ENCODE peak calls at places on chromosomes 5 and 9, in eight cellular contexts. K, I, X, V, C, E, M and L are unnamed samples.

GRCh38 chr5:29016067-29016466 is 1977.7 kb upstream of the CDH9 start:
- DNase-seq in K (no peak), I (no peak), X (no peak), V (no peak), C (peak), E (no peak), M (no peak), L (no peak)

GRCh38 chr5:151151263-151151660 is 6.3 kb downstream of the ANXA6 start:
- DNase-seq in K (no peak), I (no peak), X (no peak), V (no peak), C (no peak), E (no peak), M (no peak), L (no peak)

GRCh38 chr5:98771389-98772109 is 1.9 kb upstream of the RGMB start:
- DNase-seq in K (peak), I (peak), X (peak), V (peak), C (peak), E (peak), M (no peak), L (peak)

GRCh38 chr9:122374885-122375420 is 4.1 kb downstream of the PTGS1 start:
- DNase-seq in K (peak), I (no peak), X (no peak), V (no peak), C (peak), E (peak), M (no peak), L (no peak)

GRCh38 chr9:14068690-14069089 is 245.3 kb downstream of the NFIB start:
- DNase-seq in K (no peak), I (no peak), X (no peak), V (no peak), C (no peak), E (no peak), M (no peak), L (no peak)

GRCh38 chr5:84088996-84089395 is 295.7 kb downstream of the EDIL3 start:
- DNase-seq in K (peak), I (peak), X (no peak), V (no peak), C (no peak), E (peak), M (no peak), L (peak)

GRCh38 chr5:160245506-160246100 is 16.3 kb downstream of the FABP6 start:
- DNase-seq in K (no peak), I (no peak), X (no peak), V (no peak), C (no peak), E (no peak), M (no peak), L (no peak)

GRCh38 chr5:135356522-135357318 is 42.3 kb downstream of the MACROH2A1 start:
- DNase-seq in K (no peak), I (no peak), X (peak), V (no peak), C (peak), E (peak), M (no peak), L (no peak)

GRCh38 chr9:124491049-124491975 is 15.9 kb downstream of the NR5A1 start:
- DNase-seq in K (no peak), I (no peak), X (no peak), V (no peak), C (no peak), E (no peak), M (no peak), L (no peak)

GRCh38 chr9:101166717-101167116 is 138.2 kb downstream of the PLPPR1 start:
- DNase-seq in K (no peak), I (no peak), X (no peak), V (no peak), C (no peak), E (no peak), M (no peak), L (no peak)

GRCh38 chr9:23849379-23849778 is 23.3 kb upstream of the ELAVL2 start:
- DNase-seq in K (peak), I (no peak), X (no peak), V (no peak), C (no peak), E (no peak), M (no peak), L (no peak)

GRCh38 chr5:160488394-160488943 is 66.8 kb downstream of the PTTG1 start:
- DNase-seq in K (no peak), I (no peak), X (no peak), V (no peak), C (no peak), E (no peak), M (no peak), L (no peak)

GRCh38 chr9:74838351-74838750 is 49.4 kb downstream of the TRPM6 start:
- DNase-seq in K (no peak), I (no peak), X (no peak), V (no peak), C (no peak), E (no peak), M (no peak), L (no peak)

GRCh38 chr5:573206-573605 is 38.9 kb upstream of the CEP72 start:
- DNase-seq in K (no peak), I (no peak), X (no peak), V (no peak), C (no peak), E (no peak), M (peak), L (no peak)
- H3K4me3 ChIP-seq in K (no peak), I (no peak), X (no peak), V (no peak), C (no peak), E (no peak), M (no peak), L (no peak)

DNA sequence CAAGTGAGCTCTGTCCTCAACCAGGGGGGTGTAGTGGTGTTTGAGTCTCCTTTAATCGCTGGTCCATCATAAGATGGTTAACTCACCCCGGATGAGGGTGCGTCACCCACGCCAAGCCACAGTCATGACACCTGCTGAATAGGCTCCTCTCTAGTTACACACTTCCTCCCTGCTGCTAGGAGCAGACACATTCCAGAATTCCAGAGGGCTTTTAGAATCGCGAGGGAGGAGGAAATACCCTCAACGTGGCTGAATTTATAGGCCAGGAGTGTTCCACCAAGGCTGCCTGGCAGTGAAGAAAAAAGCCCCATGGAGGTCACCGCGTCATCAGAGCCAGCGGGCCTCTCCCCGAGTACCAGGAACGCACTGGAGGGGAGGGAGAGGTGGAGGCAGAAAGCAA is 5.1 kb downstream of the GLRX start:
- DNase-seq in K (peak), I (no peak), X (peak), V (no peak), C (peak), E (no peak), M (no peak), L (no peak)
- H3K4me3 ChIP-seq in K (no peak), I (no peak), X (no peak), V (peak), C (no peak), E (no peak), M (peak), L (no peak)

DNA sequence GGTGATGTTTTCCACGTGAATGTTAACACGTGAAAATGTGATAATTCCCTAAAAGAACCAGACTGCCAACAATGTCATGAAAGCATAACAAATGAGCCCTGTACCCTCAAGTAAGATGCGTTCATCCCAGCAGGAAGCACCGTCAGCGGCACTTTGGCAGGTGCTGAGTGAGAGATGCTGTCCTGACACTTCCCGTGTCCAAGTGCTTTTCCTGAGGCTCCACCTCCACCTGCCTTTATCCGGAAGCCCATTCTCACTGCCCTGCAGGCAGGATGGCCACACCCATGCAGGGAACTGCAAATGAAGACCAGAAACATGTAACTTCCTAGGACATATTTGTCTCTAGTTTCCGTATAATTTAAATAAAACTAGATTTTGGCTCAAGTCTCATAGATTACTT is 238.0 kb upstream of the IRX2 start:
- DNase-seq in K (no peak), I (no peak), X (no peak), V (no peak), C (no peak), E (no peak), M (no peak), L (no peak)
- H3K4me3 ChIP-seq in K (no peak), I (no peak), X (no peak), V (no peak), C (no peak), E (no peak), M (no peak), L (no peak)

GRCh38 chr5:119307170-119307569 is 48.6 kb upstream of the TNFAIP8 start:
- DNase-seq in K (no peak), I (no peak), X (no peak), V (no peak), C (no peak), E (no peak), M (no peak), L (no peak)
- H3K4me3 ChIP-seq in K (no peak), I (no peak), X (no peak), V (no peak), C (no peak), E (no peak), M (no peak), L (no peak)

GRCh38 chr5:2686296-2686695 is 65.2 kb downstream of the IRX2 start:
- DNase-seq in K (peak), I (no peak), X (no peak), V (no peak), C (no peak), E (no peak), M (no peak), L (no peak)
- H3K4me3 ChIP-seq in K (no peak), I (no peak), X (no peak), V (no peak), C (no peak), E (no peak), M (no peak), L (no peak)

DNA sequence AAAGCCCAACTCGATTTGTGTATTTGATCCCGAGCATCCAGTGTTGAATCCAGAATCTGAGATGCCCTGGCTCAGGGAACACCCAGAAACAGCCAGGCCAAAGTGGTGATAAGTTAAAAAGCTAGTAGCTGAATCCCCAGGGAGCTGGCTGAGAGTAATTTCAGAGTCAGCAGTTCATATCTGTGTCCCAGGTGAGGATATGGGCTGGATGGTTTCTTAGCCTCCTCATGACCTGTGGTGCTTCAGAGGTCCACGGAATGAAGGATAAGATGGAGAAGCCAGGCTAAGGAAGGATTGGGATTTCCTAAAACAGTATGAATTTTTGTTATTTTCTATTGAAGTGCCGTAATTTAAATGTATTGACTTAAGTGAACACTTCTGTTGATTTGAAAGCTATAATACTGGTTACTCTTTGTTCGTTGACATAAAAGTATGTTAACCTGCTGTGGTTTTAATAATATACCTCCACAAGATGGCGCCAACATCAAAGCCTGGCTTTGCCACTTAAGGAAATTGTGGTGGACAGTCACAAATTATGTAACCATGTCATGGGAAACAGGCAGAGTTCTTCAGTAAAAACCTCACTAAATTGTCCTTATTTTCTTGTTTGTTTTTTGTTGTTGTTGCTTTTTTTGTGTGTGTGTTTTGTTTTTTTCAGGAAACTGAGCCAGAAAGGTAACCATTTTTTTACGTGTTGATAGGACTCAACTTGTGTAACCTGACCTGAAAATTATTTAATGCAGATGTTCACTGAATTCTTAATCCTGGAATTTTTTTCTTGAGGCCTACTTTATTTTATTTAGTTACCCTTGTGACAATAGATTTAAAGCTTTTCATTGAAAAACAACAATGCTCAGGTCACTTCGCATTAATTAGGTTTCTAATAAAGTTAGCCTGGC is 11.4 kb downstream of the MTAP start:
- DNase-seq in K (peak), I (peak), X (no peak), V (peak), C (no peak), E (peak), M (peak), L (no peak)
- H3K4me3 ChIP-seq in K (no peak), I (no peak), X (no peak), V (no peak), C (no peak), E (no peak), M (no peak), L (no peak)

GRCh38 chr5:51377151-51378060 is 5.8 kb upstream of the ISL1 start:
- DNase-seq in K (peak), I (no peak), X (no peak), V (no peak), C (no peak), E (no peak), M (no peak), L (no peak)
- H3K4me3 ChIP-seq in K (peak), I (no peak), X (no peak), V (no peak), C (no peak), E (peak), M (no peak), L (no peak)

DNA sequence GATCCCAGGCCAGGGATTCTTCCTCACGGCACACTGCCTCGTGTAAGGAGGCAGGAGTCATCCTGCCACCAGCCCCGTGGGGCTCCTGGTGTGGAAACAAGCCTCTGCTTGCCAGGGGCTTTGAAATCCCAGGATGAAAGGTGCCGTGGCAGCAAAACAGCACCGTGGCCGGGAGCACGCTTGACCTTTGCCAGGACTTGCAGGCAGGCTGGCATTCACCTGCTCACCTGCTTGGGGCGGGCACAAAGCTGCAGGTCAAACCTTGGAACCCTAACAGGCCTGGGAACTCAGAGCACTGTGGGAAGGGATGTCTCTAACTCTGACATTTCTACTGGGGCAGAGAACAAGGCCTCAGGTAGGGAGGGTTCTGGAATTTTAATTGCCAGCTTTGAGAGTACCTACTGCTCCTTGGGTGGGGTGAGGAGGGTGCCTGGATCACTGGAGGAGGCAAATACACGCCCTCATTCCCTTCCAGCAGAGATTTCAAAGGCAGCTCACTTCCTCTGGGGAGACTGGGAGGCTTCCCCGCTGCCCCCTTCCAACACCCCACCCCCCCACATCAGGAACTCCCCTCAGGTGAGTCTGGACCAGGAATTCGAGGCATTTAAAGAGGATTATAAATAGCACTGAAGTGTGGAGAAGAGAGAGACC is 45.6 kb upstream of the STXBP1 start:
- DNase-seq in K (no peak), I (no peak), X (no peak), V (no peak), C (peak), E (no peak), M (no peak), L (no peak)
- H3K4me3 ChIP-seq in K (peak), I (peak), X (peak), V (no peak), C (no peak), E (peak), M (no peak), L (no peak)